ENCODE peak calls at places on chromosomes 4 and X, in eight cellular contexts. U, D, A, N, T, I, O and R are unnamed samples.

GRCh38 chrX:73069365-73070035 is 9.8 kb downstream of the PABPC1L2A start:
- DNase-seq in A (no peak), D (no peak), N (no peak), T (no peak), I (no peak), O (no peak), U (no peak), R (no peak)

GRCh38 chrX:71541546-71542022 is 8.7 kb downstream of the OGT start:
- DNase-seq in D (no peak), T (no peak), A (no peak), O (peak), U (no peak), I (peak), N (no peak), R (peak)

GRCh38 chr4:140312101-140312500 is 61.3 kb upstream of the SCOC start:
- DNase-seq in I (no peak), N (no peak), U (no peak), T (no peak), A (no peak), O (no peak), D (no peak), R (no peak)

GRCh38 chr4:168769416-168769815 is 240.6 kb downstream of the CBR4 start:
- DNase-seq in A (no peak), D (no peak), N (no peak), T (no peak), O (peak), U (peak), I (peak), R (peak)

GRCh38 chr4:88592600-88593448 is 544 bp downstream of the HERC3 start:
- DNase-seq in N (peak), T (peak), A (peak), I (peak), D (peak), O (peak), U (peak), R (peak)

GRCh38 chr4:114400531-114400930 is 198.1 kb upstream of the UGT8 start:
- DNase-seq in T (no peak), I (no peak), A (no peak), U (no peak), N (no peak), D (no peak), O (no peak), R (peak)

GRCh38 chr4:183355405-183355804 is 33.2 kb upstream of the CLDN24 start:
- DNase-seq in O (peak), I (no peak), T (no peak), N (no peak), U (peak), D (no peak), A (no peak), R (peak)

GRCh38 chrX:43882294-43882681 is at the start of gene MAOB:
- DNase-seq in D (peak), A (peak), N (peak), I (no peak), O (no peak), T (peak), U (no peak), R (peak)

GRCh38 chr4:2818351-2818939 is 25.2 kb upstream of the ADD1 start:
- DNase-seq in T (no peak), N (no peak), A (no peak), U (no peak), O (no peak), D (no peak), I (no peak), R (no peak)

GRCh38 chr4:10285028-10285427 is 168.4 kb upstream of the WDR1 start:
- DNase-seq in A (no peak), U (no peak), O (no peak), N (no peak), I (no peak), T (no peak), D (no peak), R (no peak)

GRCh38 chr4:4791299-4791798 is 68.1 kb upstream of the MSX1 start:
- DNase-seq in U (no peak), I (peak), T (no peak), A (no peak), N (no peak), O (no peak), D (no peak), R (peak)

GRCh38 chr4:7198440-7199128 is 6.2 kb downstream of the SORCS2 start:
- DNase-seq in T (no peak), D (no peak), A (peak), O (no peak), N (no peak), I (no peak), U (no peak), R (no peak)

GRCh38 chr4:115152081-115152480 is 38.7 kb upstream of the NDST4 start:
- DNase-seq in N (no peak), U (no peak), A (no peak), O (no peak), I (no peak), D (no peak), T (no peak), R (no peak)

GRCh38 chrX:150805736-150806135 is 92.7 kb downstream of the CD99L2 start:
- DNase-seq in A (no peak), U (no peak), D (no peak), N (no peak), T (no peak), O (no peak), I (peak), R (no peak)

GRCh38 chrX:30196322-30196721 is 19.0 kb upstream of the MAGEB2 start:
- DNase-seq in T (no peak), A (no peak), N (no peak), O (peak), D (no peak), U (no peak), I (peak), R (no peak)

GRCh38 chrX:107714196-107714811 is 61.3 kb downstream of the TSC22D3 start:
- DNase-seq in A (peak), O (peak), N (no peak), U (no peak), D (peak), T (no peak), I (peak), R (peak)

GRCh38 chr4:55237839-55238238 is 108.2 kb upstream of the SRD5A3 start:
- DNase-seq in U (no peak), I (no peak), D (no peak), T (no peak), A (no peak), N (no peak), O (no peak), R (no peak)

GRCh38 chr4:185637162-185637875 is 102.0 kb upstream of the PDLIM3 start:
- DNase-seq in I (no peak), T (no peak), A (no peak), U (no peak), O (no peak), D (no peak), N (no peak), R (peak)

GRCh38 chr4:41611881-41612871 is 74.2 kb downstream of the LIMCH1 start:
- DNase-seq in T (peak), I (peak), U (peak), D (peak), O (peak), A (no peak), N (no peak), R (no peak)

GRCh38 chr4:102387552-102388150 is 42.4 kb upstream of the SLC39A8 start:
- DNase-seq in I (peak), O (no peak), N (no peak), T (no peak), A (no peak), D (no peak), U (no peak), R (peak)

GRCh38 chrX:82163701-82164100 is 961.8 kb downstream of the SH3BGRL start:
- DNase-seq in T (no peak), D (no peak), N (no peak), I (no peak), U (no peak), O (no peak), A (no peak), R (no peak)

GRCh38 chr4:61336488-61336887 is 136.4 kb downstream of the ADGRL3 start:
- DNase-seq in I (no peak), A (no peak), T (no peak), N (no peak), O (no peak), D (no peak), U (no peak), R (no peak)

GRCh38 chr4:1413687-1414479 is 7.6 kb upstream of the NKX1-1 start:
- DNase-seq in N (no peak), T (no peak), D (no peak), A (no peak), U (no peak), I (no peak), O (no peak), R (no peak)

GRCh38 chr4:1331591-1332353 is 15.2 kb upstream of the UVSSA start:
- DNase-seq in O (no peak), U (no peak), D (no peak), T (no peak), I (peak), A (no peak), N (no peak), R (no peak)

GRCh38 chrX:129654652-129655546 is at the start of gene APLN:
- DNase-seq in U (no peak), N (no peak), I (peak), T (peak), D (no peak), A (peak), O (peak), R (peak)

GRCh38 chr4:88144866-88145300 is 13.6 kb downstream of the ABCG2 start:
- DNase-seq in O (no peak), A (no peak), N (no peak), U (no peak), T (no peak), D (no peak), I (no peak), R (no peak)

GRCh38 chrX:84865113-84865512 is 138.6 kb upstream of the APOOL start:
- DNase-seq in D (no peak), O (peak), U (peak), I (peak), N (no peak), T (peak), A (no peak), R (peak)

GRCh38 chr4:104677122-104677521 is 182.4 kb upstream of the CXXC4 start:
- DNase-seq in U (peak), I (no peak), A (no peak), O (no peak), T (peak), N (no peak), D (peak), R (no peak)

GRCh38 chrX:24506082-24506481 is 41.0 kb downstream of the PDK3 start:
- DNase-seq in D (no peak), U (no peak), I (peak), N (no peak), O (no peak), T (no peak), A (no peak), R (peak)

GRCh38 chr4:72312032-72312650 is 256.9 kb downstream of the ADAMTS3 start:
- DNase-seq in I (peak), U (peak), T (peak), O (peak), A (peak), N (peak), D (peak), R (peak)

GRCh38 chrX:72029473-72030411 is 102.0 kb downstream of the RTL5 start:
- DNase-seq in D (no peak), O (peak), U (peak), T (peak), I (peak), N (no peak), A (peak), R (peak)

GRCh38 chr4:130808492-130808891 is 1712.5 kb downstream of the C4orf33 start:
- DNase-seq in U (no peak), I (peak), T (no peak), A (no peak), D (no peak), N (no peak), O (peak), R (peak)

GRCh38 chr4:21765810-21766407 is 182.7 kb downstream of the KCNIP4 start:
- DNase-seq in D (peak), I (peak), T (peak), U (peak), A (no peak), N (no peak), O (peak), R (peak)

GRCh38 chr4:24472514-24473308 is 111.6 kb downstream of the DHX15 start:
- DNase-seq in A (peak), N (peak), D (peak), T (peak), U (peak), O (peak), I (peak), R (peak)

GRCh38 chr4:138561276-138561880 is 319.2 kb upstream of the SLC7A11 start:
- DNase-seq in N (no peak), A (no peak), O (no peak), T (no peak), D (no peak), U (no peak), I (no peak), R (no peak)

GRCh38 chrX:106898462-106898861 is 4.7 kb downstream of the RIPPLY1 start:
- DNase-seq in N (no peak), U (no peak), T (no peak), I (peak), D (no peak), A (no peak), O (peak), R (peak)

GRCh38 chrX:4451591-4451990 is 738.1 kb upstream of the PRKX start:
- DNase-seq in A (no peak), D (no peak), T (no peak), I (no peak), U (no peak), N (no peak), O (no peak), R (no peak)

GRCh38 chr4:1081689-1082040 is 31.7 kb downstream of the RNF212 start:
- DNase-seq in U (no peak), O (peak), A (peak), D (no peak), I (peak), T (no peak), N (no peak), R (peak)

GRCh38 chr4:88216395-88216794 is 58.0 kb upstream of the ABCG2 start:
- DNase-seq in U (no peak), A (peak), O (no peak), N (no peak), D (no peak), T (no peak), I (no peak), R (no peak)

GRCh38 chr4:123338715-123339114 is 57.9 kb upstream of the SPRY1 start:
- DNase-seq in T (no peak), A (no peak), O (no peak), I (no peak), N (no peak), D (no peak), U (no peak), R (no peak)
- H3K4me3 ChIP-seq in T (no peak), A (no peak), O (no peak), I (no peak), N (no peak), D (no peak), U (no peak), R (no peak)

GRCh38 chr4:92090887-92091286 is 212.9 kb upstream of the GRID2 start:
- DNase-seq in O (no peak), T (no peak), D (no peak), A (no peak), I (no peak), N (no peak), U (no peak), R (no peak)

DNA sequence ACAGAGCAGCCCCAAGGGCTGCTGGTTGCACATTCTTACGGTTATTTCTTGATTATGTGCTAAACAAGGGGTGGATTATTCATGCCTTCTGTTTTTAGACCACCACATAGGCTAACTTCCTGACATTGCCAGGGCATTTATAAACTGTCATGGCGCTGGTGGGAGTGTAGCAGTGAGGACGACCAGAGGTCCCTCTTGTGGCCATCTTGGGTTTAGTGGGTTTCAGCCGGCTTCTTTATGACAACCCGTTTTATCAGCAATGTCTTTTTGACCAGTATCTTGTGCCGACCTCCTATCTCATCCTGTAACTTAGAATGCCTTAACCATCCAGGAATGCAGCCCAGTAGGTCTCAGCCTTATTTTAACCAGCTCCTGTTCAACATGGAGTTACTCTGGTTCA is 212.4 kb upstream of the GRID2 start:
- DNase-seq in I (peak), O (no peak), T (no peak), U (no peak), N (no peak), A (no peak), D (no peak), R (no peak)
- TF ChIP-seq CTCF in I (no peak), O (no peak), T (no peak), U (peak), N (no peak), A (peak), D (no peak), R (no peak)

GRCh38 chr4:8398347-8398746 is 42.2 kb downstream of the ACOX3 start:
- DNase-seq in D (no peak), N (no peak), A (no peak), I (no peak), O (no peak), U (no peak), T (no peak), R (no peak)
- H3K4me3 ChIP-seq in D (no peak), N (no peak), A (no peak), I (no peak), O (no peak), U (no peak), T (no peak), R (no peak)

GRCh38 chr4:176188654-176189053 is 6.7 kb downstream of the SPATA4 start:
- DNase-seq in I (no peak), T (no peak), U (no peak), N (no peak), D (no peak), O (no peak), A (no peak), R (no peak)

GRCh38 chr4:176189891-176190795 is 5.2 kb downstream of the SPATA4 start:
- DNase-seq in U (no peak), N (no peak), O (no peak), D (no peak), I (no peak), T (no peak), A (no peak), R (no peak)

GRCh38 chr4:176193898-176194297 is 1.5 kb downstream of the SPATA4 start:
- DNase-seq in U (peak), T (no peak), A (no peak), O (peak), I (peak), D (no peak), N (no peak), R (peak)

GRCh38 chr4:176193126-176193525 is 2.3 kb downstream of the SPATA4 start:
- DNase-seq in U (peak), A (no peak), O (peak), D (no peak), T (no peak), I (peak), N (no peak), R (peak)

GRCh38 chr4:176191974-176192373 is 3.4 kb downstream of the SPATA4 start:
- DNase-seq in A (no peak), O (peak), D (no peak), T (no peak), I (no peak), N (no peak), U (no peak), R (peak)
- TF ChIP-seq CTCF in A (no peak), O (no peak), D (no peak), T (no peak), I (no peak), N (no peak), U (peak), R (no peak)

DNA sequence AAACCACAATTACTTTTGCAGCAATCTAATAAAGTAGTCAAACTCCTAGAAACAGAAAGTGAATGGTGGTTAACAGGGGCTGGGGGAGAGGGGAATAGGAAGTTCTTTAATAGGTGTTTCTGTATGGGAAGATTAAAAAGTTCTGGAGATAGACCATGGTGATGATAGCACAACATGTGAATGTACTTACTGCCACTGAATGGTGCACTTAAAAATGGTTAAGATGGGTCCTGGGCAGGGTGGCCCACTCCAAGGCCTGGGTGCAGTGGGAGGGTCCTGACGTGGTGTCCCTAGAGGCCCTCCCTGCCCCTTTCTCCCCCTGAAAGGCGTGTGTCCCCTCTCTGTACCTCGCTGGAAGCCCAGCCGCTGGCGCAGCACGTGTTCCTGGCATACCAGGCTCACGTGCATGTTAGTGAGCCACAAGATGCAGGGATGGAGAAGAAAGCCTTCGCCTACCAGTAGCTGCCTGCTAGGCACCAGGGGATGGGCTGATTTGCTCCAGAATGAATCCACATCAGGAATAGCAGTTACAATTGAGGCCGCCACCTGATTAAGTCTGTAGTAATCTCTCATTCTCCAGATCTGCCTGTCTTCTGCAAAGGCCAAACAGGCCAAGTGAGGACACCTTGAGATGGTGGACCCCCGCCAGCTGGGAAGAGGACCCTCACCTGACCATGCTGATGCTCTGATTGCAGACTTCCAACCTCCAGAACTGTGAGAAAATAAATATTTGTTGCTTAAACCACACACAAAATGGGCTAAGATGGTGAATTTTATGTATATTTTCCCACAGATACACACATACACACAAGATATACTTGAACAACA is 67.5 kb downstream of the COQ2 start:
- DNase-seq in U (no peak), O (no peak), D (no peak), A (no peak), T (no peak), N (no peak), I (no peak), R (no peak)
- H3K4me3 ChIP-seq in U (no peak), O (no peak), D (no peak), A (no peak), T (no peak), N (no peak), I (no peak), R (no peak)

DNA sequence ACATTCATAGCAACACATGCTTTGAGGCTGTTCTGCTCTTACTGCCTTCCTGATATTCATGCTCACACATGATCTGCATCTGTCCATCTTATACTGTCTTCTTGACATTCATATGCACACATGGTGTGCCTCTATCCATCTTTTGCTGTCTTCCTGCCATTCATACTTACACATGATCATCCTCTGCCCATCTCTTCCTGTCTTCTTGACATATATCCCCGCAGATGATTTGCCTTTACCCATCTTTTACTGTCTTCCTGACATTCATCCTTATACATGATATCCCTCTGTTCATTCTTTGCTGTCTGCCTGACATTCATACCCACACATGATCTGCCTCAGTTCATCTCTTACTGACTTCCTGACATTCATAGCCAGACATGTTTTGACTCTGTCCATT is 36.8 kb downstream of the SCML1 start:
- DNase-seq in U (no peak), N (no peak), T (no peak), D (no peak), A (no peak), I (no peak), O (no peak), R (no peak)
- TF ChIP-seq CTCF in U (no peak), N (no peak), T (no peak), D (no peak), A (no peak), I (no peak), O (no peak), R (no peak)